ENCODE peak calls at places on chromosomes 13 and 19, in eight cellular contexts. W is PC-3, P is A549, L is GM20000, G is tibial nerve, D is MM.1S, Q is mesothelial cell of epicardium, R is type B pancreatic cell. J is an unnamed sample.

GRCh38 chr13:111904701-111905608 is 162.0 kb upstream of the SOX1 start:
- DNase-seq in W (no peak), P (no peak), L (no peak), G (no peak), D (no peak), Q (peak), R (peak), J (no peak)

GRCh38 chr13:41520016-41520698 is 62.8 kb downstream of the RGCC start:
- DNase-seq in W (no peak), P (no peak), L (no peak), G (no peak), D (no peak), Q (no peak), R (no peak), J (no peak)

GRCh38 chr13:25300861-25301346 is 521 bp upstream of the NUP58 start:
- DNase-seq in W (no peak), P (no peak), L (no peak), G (no peak), D (no peak), Q (no peak), R (no peak), J (no peak)

GRCh38 chr13:96053003-96053703 is at the start of gene UGGT2:
- DNase-seq in W (peak), P (peak), L (peak), G (peak), D (peak), Q (peak), R (peak), J (peak)

GRCh38 chr19:5977222-5977784 is 637 bp downstream of the RANBP3 start:
- DNase-seq in W (no peak), P (no peak), L (no peak), G (no peak), D (peak), Q (no peak), R (no peak), J (no peak)

GRCh38 chr13:40315416-40316064 is 350.9 kb downstream of the FOXO1 start:
- DNase-seq in W (no peak), P (no peak), L (no peak), G (no peak), D (no peak), Q (no peak), R (no peak), J (peak)

GRCh38 chr13:96229356-96229755 is 139.4 kb downstream of the HS6ST3 start:
- DNase-seq in W (peak), P (no peak), L (no peak), G (no peak), D (peak), Q (no peak), R (no peak), J (peak)

GRCh38 chr19:47152632-47153031 is 22.0 kb downstream of the SAE1 start:
- DNase-seq in W (peak), P (no peak), L (no peak), G (no peak), D (no peak), Q (no peak), R (no peak), J (no peak)

GRCh38 chr19:18648971-18649310 is 12.1 kb downstream of the KLHL26 start:
- DNase-seq in W (no peak), P (no peak), L (no peak), G (no peak), D (no peak), Q (no peak), R (no peak), J (no peak)

GRCh38 chr19:51702754-51703654 is 9.9 kb downstream of the SPACA6 start:
- DNase-seq in W (no peak), P (no peak), L (no peak), G (no peak), D (no peak), Q (peak), R (no peak), J (no peak)

GRCh38 chr13:67574320-67575233 is 344.4 kb upstream of the PCDH9 start:
- DNase-seq in W (peak), P (no peak), L (no peak), G (no peak), D (no peak), Q (no peak), R (no peak), J (peak)

GRCh38 chr13:113393226-113393571 is 29.3 kb upstream of the GRTP1 start:
- DNase-seq in W (no peak), P (no peak), L (no peak), G (peak), D (no peak), Q (no peak), R (no peak), J (no peak)

GRCh38 chr19:38735257-38735686 is 9.0 kb downstream of the CAPN12 start:
- DNase-seq in W (peak), P (peak), L (peak), G (no peak), D (no peak), Q (peak), R (no peak), J (no peak)

GRCh38 chr13:92716749-92717148 is 509.9 kb upstream of the GPC6 start:
- DNase-seq in W (peak), P (no peak), L (no peak), G (no peak), D (no peak), Q (no peak), R (no peak), J (peak)

GRCh38 chr13:99501952-99502310 is 659 bp downstream of the TM9SF2 start:
- DNase-seq in W (peak), P (no peak), L (no peak), G (no peak), D (no peak), Q (no peak), R (no peak), J (no peak)

GRCh38 chr19:33510728-33511255 is 10.8 kb downstream of the PEPD start:
- DNase-seq in W (no peak), P (no peak), L (no peak), G (no peak), D (no peak), Q (no peak), R (no peak), J (no peak)

GRCh38 chr13:112931028-112931934 is 37.7 kb upstream of the MCF2L start:
- DNase-seq in W (peak), P (peak), L (no peak), G (no peak), D (peak), Q (peak), R (no peak), J (peak)

GRCh38 chr13:114152831-114153371 is 20.5 kb upstream of the RASA3 start:
- DNase-seq in W (no peak), P (no peak), L (no peak), G (no peak), D (no peak), Q (no peak), R (no peak), J (no peak)

GRCh38 chr13:32164622-32165268 is 133.2 kb downstream of the FRY start:
- DNase-seq in W (peak), P (peak), L (peak), G (no peak), D (peak), Q (no peak), R (no peak), J (peak)

GRCh38 chr19:55406869-55407624 is 541 bp downstream of the UBE2S start:
- DNase-seq in W (no peak), P (no peak), L (peak), G (no peak), D (peak), Q (no peak), R (no peak), J (no peak)

GRCh38 chr13:30504081-30504480 is 38.3 kb upstream of the HMGB1 start:
- DNase-seq in W (no peak), P (no peak), L (peak), G (no peak), D (peak), Q (no peak), R (no peak), J (no peak)

GRCh38 chr13:112445411-112446271 is 69.5 kb downstream of the SPACA7 start:
- DNase-seq in W (no peak), P (no peak), L (no peak), G (no peak), D (no peak), Q (no peak), R (no peak), J (no peak)

GRCh38 chr13:39335721-39336120 is 267.3 kb downstream of the LHFPL6 start:
- DNase-seq in W (no peak), P (no peak), L (no peak), G (no peak), D (no peak), Q (no peak), R (no peak), J (no peak)

DNA sequence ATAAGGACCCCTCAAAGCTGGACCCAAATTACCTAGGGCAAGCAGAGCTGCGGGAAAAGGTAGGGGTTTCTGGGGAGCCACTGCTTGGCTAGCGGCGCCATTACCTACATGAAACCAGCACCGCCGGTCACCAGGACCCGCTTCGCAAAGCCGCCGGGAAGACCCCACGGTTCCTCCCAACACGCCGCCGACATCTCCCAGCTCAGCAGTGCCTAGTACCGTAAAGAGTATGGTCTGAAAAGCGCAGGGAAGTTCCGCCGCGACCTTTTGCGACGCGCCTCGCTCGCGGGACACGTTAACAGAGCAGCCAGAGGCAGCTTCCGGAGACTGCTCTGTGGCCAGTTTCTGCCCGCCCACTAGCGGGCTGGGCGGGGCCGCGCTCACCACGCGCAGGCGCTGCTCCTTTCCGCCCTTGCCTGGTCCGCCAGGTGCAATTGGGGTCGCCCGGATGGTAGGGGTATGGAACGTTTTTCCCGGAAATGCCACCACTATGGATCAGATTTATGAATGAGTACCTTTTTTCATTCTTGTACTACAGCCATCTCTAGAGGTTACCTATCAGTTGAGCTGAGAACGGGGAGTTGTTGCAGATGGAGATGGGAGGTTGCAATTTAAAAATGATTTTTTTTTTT is at the start of gene TGDS:
- DNase-seq in W (peak), P (peak), L (peak), G (peak), D (peak), Q (peak), R (peak), J (peak)
- TF ChIP-seq CTCF in W (no peak), P (no peak), L (no peak), G (peak), D (no peak), Q (no peak), R (peak), J (no peak)

DNA sequence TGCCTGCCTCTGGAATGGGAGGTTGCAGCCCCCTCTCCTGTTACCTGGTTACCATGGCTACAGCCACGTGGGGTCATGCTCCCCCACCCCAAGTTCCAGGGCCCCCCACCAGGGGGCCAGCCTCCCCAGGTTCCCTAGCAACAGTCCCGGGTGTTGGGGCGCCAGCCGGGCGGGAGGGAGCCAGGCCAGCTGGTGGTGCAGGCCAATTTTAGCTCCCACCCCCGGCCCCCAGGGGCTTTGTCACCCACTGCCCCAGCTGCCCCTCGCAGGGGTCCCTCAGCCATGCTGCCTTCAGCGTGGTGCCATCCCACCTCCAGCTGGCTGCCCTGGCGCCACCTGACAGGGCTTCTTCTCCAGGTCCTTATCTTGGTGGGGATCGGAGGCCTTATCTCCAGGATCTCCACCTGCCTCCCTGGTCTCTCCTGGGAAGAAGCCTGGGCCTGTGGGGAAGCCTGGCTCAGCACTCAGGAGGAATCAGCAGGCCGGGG is 3.0 kb downstream of the MARK4 start:
- DNase-seq in W (no peak), P (no peak), L (no peak), G (no peak), D (no peak), Q (no peak), R (no peak), J (no peak)
- TF ChIP-seq CTCF in W (peak), P (no peak), L (no peak), G (no peak), D (peak), Q (peak), R (peak), J (peak)

DNA sequence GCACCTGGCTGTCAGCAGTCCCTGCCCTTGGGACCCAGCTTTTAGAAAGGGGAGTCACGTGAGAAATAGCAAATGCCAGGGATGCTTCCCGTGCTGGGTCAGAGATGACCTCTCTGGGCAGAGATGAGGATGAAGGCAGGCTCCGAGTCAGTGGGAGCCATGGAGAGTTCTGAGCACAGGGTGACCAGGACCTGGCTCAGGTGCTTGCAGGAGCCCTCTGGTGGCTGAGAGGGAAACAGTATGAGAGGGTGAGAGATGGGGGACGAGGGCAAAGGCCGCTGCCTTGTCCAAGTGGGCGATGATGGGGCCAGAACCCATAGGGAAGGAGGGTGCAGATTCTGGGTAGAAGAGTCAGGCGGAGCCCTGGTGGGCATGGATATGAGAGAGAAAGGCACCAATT is 15.8 kb downstream of the TMED1 start:
- DNase-seq in W (peak), P (peak), L (no peak), G (no peak), D (no peak), Q (no peak), R (no peak), J (no peak)
- TF ChIP-seq CTCF in W (peak), P (no peak), L (no peak), G (no peak), D (peak), Q (no peak), R (peak), J (no peak)

DNA sequence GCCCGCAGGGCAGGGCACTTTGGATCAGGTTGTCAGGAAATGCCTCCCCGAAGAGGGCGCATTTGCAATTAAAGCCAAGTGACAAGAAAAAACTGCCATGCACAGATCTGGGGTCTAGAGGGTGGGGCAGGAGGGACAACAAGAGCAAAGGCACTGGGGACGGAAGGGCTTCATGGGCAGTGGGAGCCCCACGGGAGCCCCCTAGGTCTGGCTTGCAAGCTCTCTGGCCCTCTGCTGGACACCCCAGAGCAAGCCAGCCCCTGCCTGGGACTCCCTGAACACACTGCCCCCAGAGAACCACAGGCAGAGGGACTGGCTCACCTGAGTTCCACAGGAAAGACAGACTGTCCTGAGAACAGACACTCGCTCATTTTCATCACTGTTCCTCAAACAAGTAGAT is 30.2 kb upstream of the C19orf12 start:
- DNase-seq in W (no peak), P (no peak), L (no peak), G (no peak), D (no peak), Q (no peak), R (no peak), J (no peak)
- TF ChIP-seq CTCF in W (peak), P (peak), L (no peak), G (no peak), D (peak), Q (no peak), R (peak), J (peak)

DNA sequence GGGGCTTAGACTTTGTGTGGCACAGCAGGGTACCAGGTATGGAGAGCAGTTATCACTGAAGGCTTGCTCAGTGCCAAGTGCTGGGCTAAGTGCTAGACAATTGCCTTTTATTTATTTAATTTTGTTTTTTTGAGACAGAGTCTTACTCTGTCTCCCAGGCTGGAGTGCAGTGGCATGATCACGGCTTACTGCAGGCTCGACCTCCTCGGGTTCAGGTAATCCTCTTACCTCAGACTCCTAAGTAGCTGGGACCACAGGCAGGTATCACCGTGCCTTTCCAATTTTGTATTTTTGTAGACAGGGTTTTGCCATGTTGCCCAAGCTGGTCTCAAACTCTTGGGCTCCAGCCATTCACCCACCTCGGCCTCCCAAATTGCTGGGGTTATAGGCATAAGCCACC is 256.9 kb downstream of the ZNF536 start:
- DNase-seq in W (no peak), P (no peak), L (no peak), G (no peak), D (no peak), Q (no peak), R (no peak), J (no peak)
- TF ChIP-seq CTCF in W (no peak), P (no peak), L (no peak), G (no peak), D (no peak), Q (no peak), R (no peak), J (no peak)

GRCh38 chr19:13806728-13807127 is 11.5 kb downstream of the ZSWIM4 start:
- DNase-seq in W (no peak), P (no peak), L (no peak), G (no peak), D (no peak), Q (no peak), R (no peak), J (no peak)

GRCh38 chr19:13807421-13808021 is 12.3 kb downstream of the ZSWIM4 start:
- DNase-seq in W (no peak), P (no peak), L (no peak), G (no peak), D (no peak), Q (no peak), R (no peak), J (no peak)

GRCh38 chr19:13808856-13809255 is 13.6 kb downstream of the ZSWIM4 start:
- DNase-seq in W (no peak), P (no peak), L (no peak), G (no peak), D (no peak), Q (no peak), R (no peak), J (no peak)

GRCh38 chr19:13803038-13803437 is 7.8 kb downstream of the ZSWIM4 start:
- DNase-seq in W (peak), P (no peak), L (no peak), G (no peak), D (no peak), Q (no peak), R (no peak), J (no peak)

DNA sequence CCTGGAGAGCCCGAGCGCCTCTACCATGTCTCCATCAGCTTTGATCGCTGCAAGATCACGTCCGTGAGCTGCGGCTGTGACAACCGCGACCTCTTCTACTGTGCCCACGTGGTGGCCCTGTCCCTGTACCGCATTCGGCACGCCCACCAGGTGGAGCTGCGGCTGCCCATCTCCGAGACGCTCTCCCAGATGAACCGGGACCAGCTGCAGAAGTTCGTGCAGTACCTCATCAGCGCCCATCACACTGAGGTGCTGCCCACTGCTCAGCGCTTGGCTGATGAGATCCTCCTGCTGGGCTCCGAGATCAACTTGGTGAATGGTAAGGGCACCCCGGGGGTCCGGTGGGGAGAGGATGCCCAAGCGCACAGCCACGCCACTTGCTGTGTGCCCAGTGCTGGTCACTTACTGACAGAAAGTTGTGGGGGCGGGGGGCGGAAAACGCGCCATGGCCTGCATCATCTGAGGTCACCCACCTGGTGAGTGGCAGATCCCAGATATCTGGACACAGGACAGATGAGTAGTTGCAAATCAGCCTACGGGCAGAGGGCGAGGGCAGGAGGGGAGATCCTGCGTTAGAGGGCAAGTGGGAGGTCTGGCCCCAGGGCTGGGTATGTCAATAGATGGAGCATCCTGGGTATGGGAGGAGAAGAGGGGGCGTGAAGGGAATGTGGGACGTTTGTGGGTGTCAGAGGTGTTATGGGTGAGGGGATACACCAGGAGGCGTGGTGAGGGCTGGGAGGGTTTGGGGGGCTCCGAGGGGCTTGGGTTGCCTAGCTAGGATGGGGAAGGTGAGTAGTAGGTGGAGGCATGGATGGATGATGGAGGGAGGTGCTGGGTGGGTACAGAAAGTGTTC is 9.8 kb downstream of the ZSWIM4 start:
- DNase-seq in W (no peak), P (no peak), L (no peak), G (no peak), D (no peak), Q (no peak), R (no peak), J (no peak)
- TF ChIP-seq CTCF in W (peak), P (no peak), L (no peak), G (peak), D (no peak), Q (no peak), R (peak), J (no peak)

GRCh38 chr13:110680852-110681251 is 25.1 kb downstream of the CARS2 start:
- DNase-seq in W (peak), P (peak), L (no peak), G (no peak), D (peak), Q (no peak), R (no peak), J (peak)
- TF ChIP-seq CTCF in W (peak), P (peak), L (peak), G (no peak), D (peak), Q (peak), R (peak), J (no peak)

J was measured in MCF 10A.